ENCODE peak calls at places on chromosomes 2 and 18, in eight cellular contexts. V is left ventricle myocardium inferior; E is hippocampal formation; W is activated naive CD8-positive, alpha-beta T cell treated with anti-CD3 and anti-CD28 coated beads for 36 hours; C is fibroblast of pulmonary artery; A is tibial artery; F is ovary; L is iris pigment epithelial cell. Q is an unnamed sample.
A peak's percentile ranks its signal among the peaks of the same experiment; 100 is the strongest.

GRCh38 chr2:110848519-110848918 is 116.1 kb downstream of the ACOXL start:
- DNase-seq in F (no peak), A (no peak), E (no peak), C (no peak), V (no peak), L (no peak), W (no peak), Q (no peak)

GRCh38 chr2:44524347-44524926 is 162.7 kb downstream of the CAMKMT start:
- DNase-seq in V (no peak), E (no peak), F (no peak), C (no peak), L (no peak), W (no peak), A (no peak), Q (no peak)

GRCh38 chr2:239279508-239280295 is 121.1 kb downstream of the HDAC4 start:
- DNase-seq in F (peak; percentile 14), W (no peak), V (no peak), A (no peak), E (no peak), C (no peak), L (no peak), Q (peak; percentile 11)

GRCh38 chr2:73892631-73893329 is at the start of gene ACTG2:
- DNase-seq in A (peak; percentile 89), L (peak; percentile 16), V (no peak), E (no peak), W (no peak), C (no peak), F (no peak), Q (no peak)

GRCh38 chr2:119683074-119683716 is 4.2 kb downstream of the TMEM177 start:
- DNase-seq in W (no peak), F (no peak), A (peak; percentile 54), C (no peak), E (no peak), L (no peak), V (no peak), Q (peak; percentile 13)

GRCh38 chr2:231714639-231715498 is 6.5 kb downstream of the PTMA start:
- DNase-seq in C (peak; percentile 50), F (peak; percentile 82), V (peak; percentile 74), L (no peak), E (peak; percentile 38), W (peak; percentile 74), A (peak; percentile 83), Q (peak; percentile 87)

GRCh38 chr2:35220471-35220870 is 1135.1 kb upstream of the CRIM1 start:
- DNase-seq in E (no peak), W (no peak), A (no peak), L (peak; percentile 1), C (no peak), F (no peak), V (no peak), Q (no peak)

GRCh38 chr2:219430633-219431615 is 3.7 kb upstream of the SPEG start:
- DNase-seq in L (no peak), F (peak; percentile 20), C (peak; percentile 56), A (peak; percentile 88), V (peak; percentile 74), W (no peak), E (no peak), Q (peak; percentile 40)

GRCh38 chr2:127986548-127987079 is 41.2 kb downstream of the SAP130 start:
- DNase-seq in V (no peak), A (no peak), F (no peak), W (no peak), E (peak; percentile 15), L (no peak), C (no peak), Q (no peak)

GRCh38 chr18:46628206-46628605 is 28.8 kb downstream of the LOXHD1 start:
- DNase-seq in C (no peak), A (no peak), L (no peak), V (no peak), E (no peak), W (no peak), F (no peak), Q (no peak)

Q was measured in testis.